ENCODE peak calls at places on chromosome X, in four cellular contexts. A, I, M and S are unnamed samples.

GRCh38 chrX:154481195-154481594 is 2.1 kb upstream of the LAGE3 start:
- DNase-seq in A (no peak), I (no peak), M (no peak), S (no peak)

GRCh38 chrX:97314348-97314747 is 430.6 kb downstream of the RPA4 start:
- DNase-seq in A (no peak), I (no peak), M (no peak), S (no peak)

GRCh38 chrX:142711801-142712200 is 313.9 kb upstream of the SPANXN4 start:
- DNase-seq in A (no peak), I (no peak), M (no peak), S (no peak)

GRCh38 chrX:8731579-8732395 is at the start of gene ANOS1:
- DNase-seq in A (peak; percentile 7), I (no peak), M (peak; percentile 11), S (no peak)

GRCh38 chrX:2679534-2680485 is 11.3 kb upstream of the CD99 start:
- DNase-seq in A (no peak), I (no peak), M (peak; percentile 94), S (no peak)

GRCh38 chrX:40098264-40099045 is 697 bp upstream of the BCOR start:
- DNase-seq in A (peak; percentile 65), I (no peak), M (peak; percentile 56), S (no peak)

GRCh38 chrX:64894454-64895038 is 81.7 kb downstream of the ZC4H2 start:
- DNase-seq in A (peak; percentile 36), I (no peak), M (peak; percentile 2), S (no peak)

GRCh38 chrX:48683411-48683982 is at the start of gene WAS:
- DNase-seq in A (no peak), I (peak; percentile 56), M (no peak), S (no peak)

GRCh38 chrX:42519666-42520231 is 258.2 kb downstream of the PPP1R2C start:
- DNase-seq in A (no peak), I (no peak), M (peak; percentile 64), S (peak; percentile 9)

GRCh38 chrX:150935466-150935865 is 37.0 kb upstream of the CD99L2 start:
- DNase-seq in A (no peak), I (no peak), M (peak; percentile 41), S (no peak)

GRCh38 chrX:153226344-153227190 is 47.5 kb downstream of the MAGEA1 start:
- DNase-seq in A (peak; percentile 38), I (no peak), M (peak; percentile 67), S (peak; percentile 27)

GRCh38 chrX:68824565-68825125 is 4.2 kb upstream of the EFNB1 start:
- DNase-seq in A (no peak), I (no peak), M (no peak), S (no peak)

GRCh38 chrX:40845331-40845911 is 110.1 kb upstream of the MED14 start:
- DNase-seq in A (no peak), I (no peak), M (peak; percentile 95), S (peak; percentile 67)

GRCh38 chrX:72545990-72546389 is 26.7 kb downstream of the HDAC8 start:
- DNase-seq in A (no peak), I (no peak), M (peak; percentile 59), S (no peak)

GRCh38 chrX:13009256-13009655 is 34.3 kb downstream of the TMSB4X start:
- DNase-seq in A (no peak), I (no peak), M (no peak), S (no peak)

GRCh38 chrX:10175317-10175871 is 18.6 kb downstream of the CLCN4 start:
- DNase-seq in A (no peak), I (no peak), M (peak; percentile 90), S (no peak)

GRCh38 chrX:154426916-154427792 is 1.3 kb upstream of the ATP6AP1 start:
- DNase-seq in A (no peak), I (no peak), M (no peak), S (no peak)

GRCh38 chrX:33086886-33087285 is 124.5 kb downstream of the DMD start:
- DNase-seq in A (no peak), I (no peak), M (no peak), S (no peak)

GRCh38 chrX:7168366-7168765 is 20.4 kb upstream of the PUDP start:
- DNase-seq in A (no peak), I (no peak), M (no peak), S (no peak)

GRCh38 chrX:7169627-7170026 is 21.7 kb upstream of the PUDP start:
- DNase-seq in A (no peak), I (no peak), M (no peak), S (no peak)

DNA sequence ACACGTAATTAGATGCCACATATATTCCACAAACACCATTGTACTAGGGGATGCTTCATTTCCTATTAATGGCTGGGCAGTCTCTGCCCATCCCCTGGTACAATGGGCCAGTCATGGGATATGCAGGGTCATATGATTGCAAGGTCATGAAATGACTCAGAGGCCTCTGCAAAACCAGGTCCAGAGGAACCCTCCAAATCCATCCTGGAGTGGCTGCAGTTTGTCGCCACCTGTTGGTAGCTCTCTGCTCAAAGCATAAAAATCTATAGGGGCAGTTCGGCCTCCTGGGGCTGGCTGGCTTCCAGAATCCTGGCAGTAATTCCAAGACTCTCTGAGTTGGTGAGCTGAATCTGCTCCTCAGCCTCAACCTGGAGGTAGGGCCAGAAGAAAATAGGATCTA is 22.9 kb upstream of the PUDP start:
- DNase-seq in A (peak; percentile 39), I (no peak), M (peak; percentile 35), S (no peak)
- TF ChIP-seq CTCF in A (peak; percentile 50), I (no peak), M (peak; percentile 50), S (peak; percentile 33)

DNA sequence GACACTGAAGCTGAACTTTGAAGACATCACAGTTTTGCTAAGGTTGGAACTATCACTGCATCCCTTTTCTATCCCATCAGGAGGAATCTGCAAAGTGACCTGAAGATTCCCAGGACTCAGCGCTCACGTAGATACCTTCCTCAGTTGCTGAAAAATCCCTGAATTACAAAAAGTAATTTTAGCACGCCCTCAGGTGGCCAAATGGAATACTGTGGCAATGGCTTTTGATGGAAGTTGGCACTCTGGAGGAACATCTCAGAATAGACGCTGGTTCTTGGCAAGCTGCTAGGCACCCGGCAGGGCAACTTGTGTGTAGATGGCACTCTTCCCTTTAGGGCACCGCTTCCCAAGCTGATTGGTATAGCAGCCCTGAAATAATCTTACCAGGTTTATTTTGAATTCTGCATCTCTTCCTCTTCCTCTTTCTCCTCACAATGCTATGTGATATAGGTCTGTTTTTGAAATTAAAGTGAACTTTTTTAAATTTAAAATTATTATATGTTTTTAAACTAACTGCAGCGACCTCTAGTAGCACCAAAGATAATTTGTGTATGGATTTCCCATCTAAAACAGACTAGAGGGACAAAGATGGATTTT is 16.3 kb upstream of the ESX1 start:
- DNase-seq in A (peak; percentile 35), I (no peak), M (peak; percentile 47), S (peak; percentile 5)
- TF ChIP-seq CTCF in A (peak; percentile 68), I (peak; percentile 31), M (peak; percentile 75), S (peak; percentile 59)

GRCh38 chrX:104411800-104412199 is 154.2 kb upstream of the IL1RAPL2 start:
- DNase-seq in A (no peak), I (no peak), M (no peak), S (no peak)
- TF ChIP-seq CTCF in A (no peak), I (no peak), M (no peak), S (no peak)

GRCh38 chrX:120366794-120367193 is 4.9 kb downstream of the ATP1B4 start:
- DNase-seq in A (no peak), I (no peak), M (no peak), S (no peak)

GRCh38 chrX:120361906-120362305 is at the start of gene ATP1B4:
- DNase-seq in A (no peak), I (no peak), M (no peak), S (no peak)

GRCh38 chrX:120367390-120368100 is 5.7 kb downstream of the ATP1B4 start:
- DNase-seq in A (no peak), I (no peak), M (no peak), S (no peak)

GRCh38 chrX:120365968-120366367 is 4.1 kb downstream of the ATP1B4 start:
- DNase-seq in A (no peak), I (no peak), M (no peak), S (no peak)

GRCh38 chrX:120365320-120365719 is 3.4 kb downstream of the ATP1B4 start:
- DNase-seq in A (peak; percentile 53), I (no peak), M (peak; percentile 23), S (no peak)
- TF ChIP-seq CTCF in A (peak; percentile 53), I (no peak), M (peak; percentile 63), S (peak; percentile 61)